ENCODE peak calls at places on chromosomes 16 and 17, in ten cellular contexts. J, H, Y, O, L, T, G, M, B and A are unnamed samples.

GRCh38 chr17:17778308-17779014 is 58.3 kb downstream of the SREBF1 start:
- DNase-seq in Y (no peak), M (peak), J (no peak), H (peak), T (peak), O (peak), G (peak), L (peak), B (no peak), A (no peak)

GRCh38 chr16:19728636-19728965 is 10.5 kb downstream of the IQCK start:
- DNase-seq in T (no peak), J (no peak), L (no peak), B (no peak), G (no peak), O (no peak), H (no peak), M (no peak), Y (no peak), A (no peak)

GRCh38 chr17:35531170-35531569 is 6.3 kb downstream of the SLFN12L start:
- DNase-seq in Y (no peak), O (no peak), H (no peak), M (no peak), B (no peak), T (no peak), L (no peak), G (no peak), J (no peak), A (no peak)

GRCh38 chr17:48276776-48277175 is 153.2 kb downstream of the SKAP1 start:
- DNase-seq in M (no peak), Y (no peak), H (no peak), O (no peak), L (no peak), J (no peak), T (no peak), B (no peak), G (no peak), A (no peak)

GRCh38 chr17:42937712-42938596 is 26.3 kb downstream of the AARSD1 start:
- DNase-seq in G (peak), L (peak), M (peak), T (peak), J (no peak), Y (peak), O (peak), B (no peak), H (peak), A (no peak)

GRCh38 chr17:31096106-31096436 is 1.3 kb downstream of the NF1 start:
- DNase-seq in M (no peak), T (no peak), Y (no peak), B (no peak), O (no peak), G (no peak), J (no peak), L (no peak), H (no peak), A (no peak)

GRCh38 chr16:87874639-87875472 is 5.5 kb upstream of the SLC7A5 start:
- DNase-seq in L (no peak), B (no peak), T (no peak), G (no peak), H (no peak), Y (no peak), M (no peak), J (no peak), O (no peak), A (no peak)

GRCh38 chr17:49067163-49067562 is 65.4 kb upstream of the B4GALNT2 start:
- DNase-seq in J (no peak), L (no peak), T (no peak), Y (no peak), G (no peak), O (no peak), H (no peak), M (no peak), B (no peak), A (no peak)

GRCh38 chr16:89312598-89313299 is 95.2 kb downstream of the ZNF778 start:
- DNase-seq in T (no peak), H (no peak), M (no peak), B (no peak), L (no peak), Y (no peak), J (no peak), O (no peak), G (no peak), A (no peak)

GRCh38 chr16:88763502-88764053 is 21.4 kb downstream of the PIEZO1 start:
- DNase-seq in O (peak), M (no peak), J (no peak), H (no peak), L (no peak), G (no peak), T (no peak), Y (no peak), B (no peak), A (no peak)

GRCh38 chr17:40910441-40910841 is 25.4 kb upstream of the KRT20 start:
- DNase-seq in Y (peak), G (peak), M (no peak), L (peak), H (no peak), O (no peak), B (no peak), J (no peak), T (no peak), A (no peak)

GRCh38 chr16:10876799-10877341 is at the start of gene CIITA:
- DNase-seq in T (no peak), Y (peak), O (peak), J (peak), M (peak), L (peak), G (peak), H (no peak), B (peak), A (peak)

GRCh38 chr16:29806641-29807425 is 504 bp downstream of the MAZ start:
- DNase-seq in O (no peak), M (peak), J (no peak), T (peak), B (peak), Y (no peak), H (peak), G (peak), L (no peak), A (no peak)

GRCh38 chr17:5669191-5669590 is 84.9 kb upstream of the NLRP1 start:
- DNase-seq in B (no peak), T (no peak), G (no peak), M (no peak), O (no peak), H (no peak), L (no peak), Y (no peak), J (no peak), A (no peak)

GRCh38 chr16:85380002-85380395 is 233.1 kb upstream of the GSE1 start:
- DNase-seq in J (no peak), L (no peak), H (no peak), M (no peak), Y (no peak), O (no peak), T (no peak), B (no peak), G (no peak), A (no peak)

GRCh38 chr17:77734371-77735050 is 224.0 kb upstream of the TNRC6C start:
- DNase-seq in L (peak), M (peak), O (peak), B (no peak), H (peak), T (peak), Y (no peak), J (peak), G (peak), A (peak)

GRCh38 chr16:24255446-24256352 is at the start of gene CACNG3:
- DNase-seq in L (peak), M (peak), T (no peak), H (no peak), Y (no peak), B (peak), O (no peak), G (peak), J (no peak), A (no peak)

GRCh38 chr17:71632328-71632727 is 488.5 kb upstream of the SOX9 start:
- DNase-seq in L (peak), M (no peak), Y (no peak), T (no peak), B (no peak), J (no peak), O (no peak), H (no peak), G (peak), A (no peak)

GRCh38 chr17:81419886-81420768 is 24.9 kb downstream of the BAHCC1 start:
- DNase-seq in B (no peak), Y (no peak), J (no peak), O (no peak), M (no peak), G (no peak), L (no peak), H (peak), T (peak), A (no peak)
- H3K4me3 ChIP-seq in B (no peak), Y (peak), J (peak), O (no peak), M (peak), G (peak), L (no peak), H (peak), T (peak), A (peak)

GRCh38 chr17:57448288-57449283 is 192.3 kb downstream of the MSI2 start:
- DNase-seq in T (no peak), Y (no peak), O (no peak), B (no peak), M (no peak), H (no peak), L (no peak), J (no peak), G (no peak), A (no peak)
- H3K4me3 ChIP-seq in T (no peak), Y (no peak), O (no peak), B (no peak), M (no peak), H (no peak), L (no peak), J (no peak), G (no peak), A (no peak)

DNA sequence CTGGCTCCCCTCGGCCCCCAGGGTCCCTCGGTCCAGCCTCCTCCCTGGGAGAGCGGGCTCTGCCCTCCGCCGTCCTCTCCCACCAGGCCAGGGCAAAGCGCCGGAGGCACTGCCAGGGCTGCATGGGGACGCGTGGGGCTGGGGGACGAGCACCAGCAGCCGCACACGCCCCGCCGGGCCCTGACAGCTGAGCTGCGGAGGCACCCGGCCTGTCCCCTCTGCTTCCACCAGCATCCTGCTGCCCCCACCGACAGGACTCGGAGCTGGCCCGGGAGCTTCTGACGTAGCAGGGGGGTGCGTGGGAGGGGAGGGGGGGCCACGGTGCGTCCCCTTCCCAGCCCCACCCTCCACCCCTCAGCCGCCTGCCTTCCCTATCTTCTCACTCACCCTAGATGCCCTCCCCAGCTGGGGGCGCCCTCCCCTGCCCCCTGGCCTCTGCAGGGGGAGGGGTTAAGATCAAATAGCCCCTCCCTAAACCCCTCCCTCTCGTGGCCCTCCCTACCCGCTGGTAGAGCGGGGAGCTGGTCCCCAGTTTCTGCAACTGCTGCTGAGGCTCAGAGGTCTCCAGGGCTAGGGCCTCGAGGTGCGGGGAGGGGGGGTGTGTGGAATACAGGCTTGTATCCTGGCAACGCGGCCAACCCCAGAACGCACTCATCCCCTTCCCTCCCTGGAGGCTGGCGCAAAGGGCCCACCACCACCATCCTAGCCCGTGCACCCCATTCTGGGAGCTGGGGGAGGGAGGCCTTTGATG is 1.1 kb downstream of the SRCIN1 start:
- DNase-seq in T (no peak), B (no peak), L (no peak), O (no peak), Y (no peak), G (no peak), M (no peak), H (peak), J (no peak), A (no peak)
- H3K4me3 ChIP-seq in T (no peak), B (no peak), L (no peak), O (no peak), Y (no peak), G (no peak), M (no peak), H (no peak), J (no peak), A (no peak)

GRCh38 chr16:998211-998610 is 16.6 kb downstream of the SOX8 start:
- DNase-seq in L (no peak), T (no peak), G (no peak), H (no peak), Y (no peak), J (no peak), B (no peak), M (no peak), O (no peak), A (no peak)
- H3K4me3 ChIP-seq in L (no peak), T (no peak), G (no peak), H (no peak), Y (no peak), J (no peak), B (peak), M (peak), O (no peak), A (no peak)

GRCh38 chr16:67200491-67200890 is 1.6 kb downstream of the ELMO3 start:
- DNase-seq in T (no peak), Y (no peak), H (no peak), L (no peak), G (no peak), O (no peak), B (no peak), M (no peak), J (no peak), A (no peak)

GRCh38 chr16:67199808-67200198 is 872 bp downstream of the ELMO3 start:
- DNase-seq in G (no peak), L (no peak), Y (no peak), H (peak), M (no peak), J (no peak), B (no peak), O (no peak), T (no peak), A (no peak)

GRCh38 chr16:67202426-67202825 is 3.5 kb downstream of the ELMO3 start:
- DNase-seq in M (no peak), B (no peak), T (no peak), O (no peak), G (no peak), H (no peak), J (no peak), Y (no peak), L (no peak), A (no peak)

GRCh38 chr16:67202956-67203493 is 4.1 kb downstream of the ELMO3 start:
- DNase-seq in O (no peak), B (no peak), L (no peak), J (no peak), M (no peak), G (no peak), Y (no peak), T (no peak), H (no peak), A (no peak)

GRCh38 chr16:67201411-67202345 is 2.7 kb downstream of the ELMO3 start:
- DNase-seq in G (no peak), O (no peak), J (no peak), L (no peak), Y (no peak), T (no peak), B (no peak), M (no peak), H (no peak), A (no peak)
- H3K4me3 ChIP-seq in G (no peak), O (no peak), J (no peak), L (no peak), Y (no peak), T (no peak), B (no peak), M (no peak), H (no peak), A (no peak)

GRCh38 chr17:19978206-19978802 is 676 bp upstream of the AKAP10 start:
- DNase-seq in L (no peak), H (no peak), O (no peak), T (no peak), G (peak), J (peak), Y (no peak), M (no peak), B (no peak), A (no peak)
- H3K4me3 ChIP-seq in L (peak), H (peak), O (peak), T (peak), G (peak), J (peak), Y (peak), M (peak), B (peak), A (peak)

DNA sequence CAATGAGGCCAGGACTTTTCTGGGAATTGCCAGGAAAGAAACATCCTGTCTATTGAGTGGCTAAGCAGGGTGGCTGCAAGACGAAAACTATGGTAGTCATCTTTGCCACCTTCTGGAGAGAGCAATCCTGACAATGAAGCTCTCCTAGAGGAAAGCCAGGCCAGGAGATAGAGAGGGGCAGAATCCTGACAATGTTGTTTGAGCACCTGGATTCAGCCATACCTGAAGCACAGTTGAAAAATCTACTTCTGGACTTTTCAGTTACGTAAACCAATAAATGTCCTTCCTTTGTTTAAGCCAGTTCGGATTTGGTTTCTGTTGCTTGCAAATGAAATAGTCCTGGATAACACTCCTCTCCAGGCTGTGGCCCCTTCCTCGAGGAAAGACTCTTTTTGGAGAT is 9.4 kb downstream of the P2RX1 start:
- DNase-seq in G (no peak), M (no peak), Y (no peak), O (no peak), B (no peak), H (no peak), T (no peak), L (no peak), J (no peak), A (no peak)
- H3K4me3 ChIP-seq in G (no peak), M (no peak), Y (no peak), O (no peak), B (no peak), H (no peak), T (no peak), L (no peak), J (no peak), A (no peak)